ENCODE peak calls at places on chromosomes 3 and 15, in seven cellular contexts. E, O, X, C, F, L and A are unnamed samples.

GRCh38 chr3:66675383-66675782 is 174.6 kb upstream of the LRIG1 start:
- DNase-seq in E (peak), O (no peak), X (no peak), C (no peak), F (no peak), L (no peak), A (no peak)

GRCh38 chr3:138097192-138097829 is 18.1 kb downstream of the DZIP1L start:
- DNase-seq in E (no peak), O (peak), X (peak), C (no peak), F (no peak), L (peak), A (no peak)

GRCh38 chr3:123194552-123194951 is 7.2 kb upstream of the SEC22A start:
- DNase-seq in E (peak), O (no peak), X (no peak), C (no peak), F (no peak), L (peak), A (no peak)

GRCh38 chr3:138186803-138187295 is 252 bp upstream of the ARMC8 start:
- DNase-seq in E (peak), O (no peak), X (peak), C (peak), F (peak), L (peak), A (no peak)

GRCh38 chr3:184582583-184582982 is 21.0 kb downstream of the EPHB3 start:
- DNase-seq in E (peak), O (peak), X (no peak), C (no peak), F (no peak), L (no peak), A (peak)

GRCh38 chr15:39976291-39977274 is 42.7 kb downstream of the EIF2AK4 start:
- DNase-seq in E (peak), O (peak), X (no peak), C (no peak), F (no peak), L (peak), A (peak)

GRCh38 chr3:177306252-177306651 is 109.0 kb upstream of the TBL1XR1 start:
- DNase-seq in E (peak), O (no peak), X (no peak), C (no peak), F (no peak), L (no peak), A (no peak)

GRCh38 chr15:23647421-23648375 is at the start of gene MAGEL2:
- DNase-seq in E (no peak), O (peak), X (no peak), C (no peak), F (no peak), L (no peak), A (peak)

GRCh38 chr3:65568497-65568896 is 470.2 kb downstream of the MAGI1 start:
- DNase-seq in E (no peak), O (no peak), X (no peak), C (no peak), F (no peak), L (no peak), A (no peak)

GRCh38 chr15:101126618-101127502 is 125.0 kb downstream of the CHSY1 start:
- DNase-seq in E (peak), O (peak), X (peak), C (peak), F (no peak), L (no peak), A (no peak)

GRCh38 chr15:69474846-69475455 is 22.3 kb downstream of the RPLP1 start:
- DNase-seq in E (peak), O (no peak), X (no peak), C (no peak), F (no peak), L (no peak), A (no peak)

GRCh38 chr3:14289590-14290453 is 111.2 kb downstream of the LSM3 start:
- DNase-seq in E (peak), O (peak), X (no peak), C (no peak), F (no peak), L (peak), A (no peak)

GRCh38 chr3:86967062-86967461 is 23.9 kb downstream of the VGLL3 start:
- DNase-seq in E (no peak), O (no peak), X (no peak), C (no peak), F (no peak), L (no peak), A (no peak)

GRCh38 chr3:162262145-162262544 is 765.5 kb downstream of the OTOL1 start:
- DNase-seq in E (peak), O (no peak), X (no peak), C (no peak), F (no peak), L (no peak), A (no peak)

GRCh38 chr15:26294062-26294689 is 431.0 kb upstream of the ATP10A start:
- DNase-seq in E (no peak), O (no peak), X (no peak), C (no peak), F (no peak), L (peak), A (no peak)

GRCh38 chr3:63278171-63278999 is at the start of gene SYNPR:
- DNase-seq in E (no peak), O (no peak), X (no peak), C (no peak), F (no peak), L (no peak), A (peak)

GRCh38 chr15:38414351-38414750 is 39.6 kb upstream of the FAM98B start:
- DNase-seq in E (peak), O (peak), X (peak), C (peak), F (no peak), L (peak), A (peak)

GRCh38 chr3:194084284-194084683 is 51.7 kb upstream of the HES1 start:
- DNase-seq in E (no peak), O (no peak), X (no peak), C (no peak), F (no peak), L (no peak), A (no peak)

GRCh38 chr3:134360046-134360445 is 14.2 kb downstream of the AMOTL2 start:
- DNase-seq in E (no peak), O (no peak), X (no peak), C (no peak), F (no peak), L (no peak), A (no peak)

GRCh38 chr3:197539651-197540051 is 16.1 kb downstream of the BDH1 start:
- DNase-seq in E (no peak), O (no peak), X (no peak), C (no peak), F (no peak), L (peak), A (no peak)

GRCh38 chr3:112002458-112002971 is 3.8 kb downstream of the TAGLN3 start:
- DNase-seq in E (peak), O (peak), X (peak), C (no peak), F (peak), L (no peak), A (peak)

GRCh38 chr3:46946416-46946815 is 30.1 kb downstream of the CCDC12 start:
- DNase-seq in E (no peak), O (no peak), X (no peak), C (no peak), F (no peak), L (peak), A (no peak)

GRCh38 chr15:52060511-52060910 is 41.5 kb downstream of the MAPK6 start:
- DNase-seq in E (no peak), O (no peak), X (no peak), C (no peak), F (no peak), L (no peak), A (no peak)

GRCh38 chr3:109640146-109640652 is 302.9 kb upstream of the DPPA4 start:
- DNase-seq in E (no peak), O (no peak), X (no peak), C (no peak), F (no peak), L (no peak), A (no peak)

GRCh38 chr3:128318275-128318920 is 148.3 kb downstream of the DNAJB8 start:
- DNase-seq in E (no peak), O (no peak), X (no peak), C (no peak), F (no peak), L (no peak), A (no peak)

GRCh38 chr15:100308222-100309007 is 33.4 kb downstream of the ADAMTS17 start:
- DNase-seq in E (no peak), O (no peak), X (no peak), C (peak), F (no peak), L (no peak), A (no peak)

GRCh38 chr3:39905788-39906187 is 96.4 kb downstream of the MYRIP start:
- DNase-seq in E (no peak), O (no peak), X (no peak), C (no peak), F (no peak), L (no peak), A (no peak)

GRCh38 chr15:88394553-88395159 is 72.5 kb downstream of the MRPL46 start:
- DNase-seq in E (no peak), O (peak), X (no peak), C (no peak), F (no peak), L (no peak), A (no peak)

GRCh38 chr15:92833493-92834271 is 66.4 kb upstream of the CHD2 start:
- DNase-seq in E (no peak), O (no peak), X (no peak), C (no peak), F (no peak), L (no peak), A (no peak)

GRCh38 chr3:5038243-5038642 is 59.0 kb downstream of the BHLHE40 start:
- DNase-seq in E (no peak), O (no peak), X (peak), C (peak), F (no peak), L (no peak), A (no peak)

GRCh38 chr3:105798381-105798934 is 70.4 kb downstream of the CBLB start:
- DNase-seq in E (peak), O (no peak), X (no peak), C (peak), F (no peak), L (no peak), A (no peak)